ENCODE peak calls at places on chromosome 4, in eight cellular contexts. C is GM12891, P is upper lobe of left lung, S is suprapubic skin, M is HCT116, W is K562, F is stomach, K is sigmoid colon. T is an unnamed sample.
A peak's percentile ranks its signal among the peaks of the same experiment; 100 is the strongest.

GRCh38 chr4:66852843-66853242 is 692.5 kb downstream of the CENPC start:
- DNase-seq in K (no peak), F (no peak), M (no peak), W (no peak), P (no peak), S (no peak), C (no peak), T (no peak)

GRCh38 chr4:126938023-126938422 is 694.7 kb upstream of the INTU start:
- DNase-seq in S (no peak), W (no peak), K (no peak), P (no peak), M (no peak), F (no peak), C (no peak), T (no peak)

GRCh38 chr4:92969650-92970370 is 666.0 kb downstream of the GRID2 start:
- DNase-seq in F (no peak), P (no peak), M (peak; percentile 56), W (no peak), K (no peak), C (no peak), S (no peak), T (no peak)

GRCh38 chr4:80155286-80155982 is 41.9 kb upstream of the PRDM8 start:
- DNase-seq in M (no peak), F (no peak), S (no peak), W (no peak), K (no peak), P (no peak), C (no peak), T (no peak)

GRCh38 chr4:84738622-84739021 is 155.7 kb downstream of the CDS1 start:
- DNase-seq in M (no peak), F (no peak), W (no peak), S (no peak), C (no peak), K (no peak), P (no peak), T (no peak)

GRCh38 chr4:6123541-6123940 is 76.8 kb downstream of the JAKMIP1 start:
- DNase-seq in P (no peak), K (no peak), M (no peak), C (no peak), S (peak; percentile 24), F (no peak), W (no peak), T (no peak)

GRCh38 chr4:73620115-73620792 is at the start of gene RASSF6:
- DNase-seq in K (no peak), P (peak; percentile 86), W (peak; percentile 9), S (no peak), F (peak; percentile 89), M (peak; percentile 55), C (no peak), T (no peak)

GRCh38 chr4:170091069-170091696 is 1.4 kb upstream of the AADAT start:
- DNase-seq in P (no peak), K (no peak), M (no peak), W (no peak), S (no peak), C (no peak), F (no peak), T (no peak)

GRCh38 chr4:53505947-53506346 is 85.3 kb downstream of the LNX1 start:
- DNase-seq in C (no peak), F (no peak), P (no peak), S (no peak), W (no peak), K (no peak), M (no peak), T (no peak)

GRCh38 chr4:21191304-21191703 is 491.0 kb downstream of the PACRGL start:
- DNase-seq in C (no peak), P (no peak), S (no peak), W (no peak), F (no peak), K (no peak), M (no peak), T (no peak)

GRCh38 chr4:158428242-158428641 is 93.4 kb upstream of the RXFP1 start:
- DNase-seq in S (no peak), P (no peak), K (no peak), M (no peak), F (no peak), C (no peak), W (no peak), T (no peak)

GRCh38 chr4:184370711-184371389 is 103.5 kb downstream of the IRF2 start:
- DNase-seq in P (no peak), F (no peak), W (no peak), C (no peak), M (no peak), S (no peak), K (no peak), T (no peak)

GRCh38 chr4:13920901-13921300 is 293.4 kb upstream of the BOD1L1 start:
- DNase-seq in M (no peak), S (no peak), K (peak; percentile 66), P (no peak), F (no peak), C (no peak), W (no peak), T (no peak)

GRCh38 chr4:13654158-13654797 is 26.8 kb upstream of the BOD1L1 start:
- DNase-seq in S (peak; percentile 85), C (peak; percentile 45), M (no peak), P (peak; percentile 73), F (peak; percentile 86), K (peak; percentile 86), W (peak; percentile 63), T (peak; percentile 39)

GRCh38 chr4:54099959-54100606 is at the start of gene GSX2:
- DNase-seq in W (no peak), M (no peak), C (no peak), F (no peak), P (no peak), S (no peak), K (no peak), T (no peak)

GRCh38 chr4:109977854-109978501 is 65.3 kb downstream of the EGF start:
- DNase-seq in C (no peak), S (no peak), K (no peak), M (peak; percentile 27), P (no peak), F (no peak), W (no peak), T (no peak)

GRCh38 chr4:36613999-36614398 is 332.6 kb downstream of the DTHD1 start:
- DNase-seq in F (no peak), K (no peak), P (no peak), M (no peak), W (no peak), S (no peak), C (no peak), T (no peak)

GRCh38 chr4:79864470-79865190 is 208.4 kb downstream of the ANTXR2 start:
- DNase-seq in P (no peak), F (no peak), S (no peak), K (no peak), W (no peak), M (no peak), C (no peak), T (no peak)

GRCh38 chr4:74218201-74218600 is 60.3 kb downstream of the MTHFD2L start:
- DNase-seq in K (no peak), P (no peak), M (no peak), C (no peak), W (no peak), F (no peak), S (no peak), T (no peak)

GRCh38 chr4:41209901-41210300 is 4.4 kb downstream of the APBB2 start:
- DNase-seq in K (no peak), M (no peak), P (no peak), F (no peak), S (no peak), W (no peak), C (no peak), T (no peak)

GRCh38 chr4:41213563-41214157 is 682 bp downstream of the APBB2 start:
- DNase-seq in C (peak; percentile 13), F (no peak), P (no peak), M (no peak), S (no peak), W (no peak), K (peak; percentile 73), T (peak; percentile 21)

GRCh38 chr4:41215155-41215554 is 813 bp upstream of the APBB2 start:
- DNase-seq in K (no peak), P (no peak), S (no peak), W (no peak), F (no peak), M (no peak), C (no peak), T (no peak)

GRCh38 chr4:41214158-41215146 is at the start of gene APBB2:
- DNase-seq in M (peak; percentile 93), P (peak; percentile 92), F (peak; percentile 94), S (peak; percentile 94), C (peak; percentile 77), K (peak; percentile 98), W (peak; percentile 86), T (peak; percentile 77)

GRCh38 chr4:41212221-41213203 is 1.8 kb downstream of the APBB2 start:
- DNase-seq in W (no peak), P (peak; percentile 55), K (peak; percentile 74), C (no peak), M (no peak), F (peak; percentile 47), S (no peak), T (no peak)
- TF ChIP-seq POLR2A in W (no peak), P (no peak), K (no peak), C (no peak), M (no peak), F (no peak), S (no peak), T (no peak)

GRCh38 chr4:94036964-94037363 is 170.7 kb upstream of the SMARCAD1 start:
- DNase-seq in W (no peak), P (no peak), C (peak; percentile 12), S (no peak), F (no peak), K (no peak), M (no peak), T (no peak)

GRCh38 chr4:94038195-94038594 is 169.5 kb upstream of the SMARCAD1 start:
- DNase-seq in S (no peak), P (no peak), K (no peak), F (no peak), C (no peak), M (no peak), W (no peak), T (no peak)

GRCh38 chr4:94039226-94039625 is 168.4 kb upstream of the SMARCAD1 start:
- DNase-seq in P (no peak), W (no peak), M (no peak), K (no peak), F (no peak), S (no peak), C (no peak), T (no peak)
- TF ChIP-seq POLR2AphosphoS5 in P (no peak), W (no peak), M (no peak), K (no peak), F (no peak), S (no peak), C (no peak), T (no peak)

GRCh38 chr4:151968643-151969042 is 207.8 kb upstream of the GATB start:
- DNase-seq in W (no peak), C (no peak), M (no peak), K (no peak), S (no peak), F (no peak), P (no peak), T (no peak)
- TF ChIP-seq POLR2A in W (no peak), C (no peak), M (no peak), K (no peak), S (no peak), F (no peak), P (no peak), T (no peak)

DNA sequence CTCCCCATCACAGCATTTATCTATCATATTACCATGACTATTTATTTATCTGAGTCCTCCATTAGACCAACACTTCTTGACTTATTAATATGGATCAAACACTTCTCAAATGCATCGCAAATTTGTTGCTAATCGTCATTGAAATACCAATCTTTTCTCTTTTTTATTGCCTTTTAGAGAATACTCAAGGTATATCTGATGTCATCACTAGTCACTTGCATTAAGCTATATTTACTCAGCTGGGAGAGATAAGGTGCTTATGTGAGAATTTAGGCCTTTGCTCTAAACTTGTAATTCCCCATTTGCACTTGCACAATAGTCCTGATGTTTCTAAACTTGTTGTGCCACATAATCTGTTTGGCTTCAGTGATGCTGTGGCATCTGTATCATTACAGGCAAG is 95.0 kb downstream of the RASGEF1B start:
- DNase-seq in K (no peak), S (no peak), W (no peak), M (no peak), C (no peak), F (no peak), P (no peak), T (no peak)
- TF ChIP-seq POLR2AphosphoS5 in K (no peak), S (no peak), W (no peak), M (no peak), C (no peak), F (no peak), P (no peak), T (no peak)